ENCODE peak calls at places on chromosomes 11 and 22, in four cellular contexts. T, J, Z and W are unnamed samples.

GRCh38 chr11:59802639-59803176 is 7.9 kb downstream of the MRPL16 start:
- DNase-seq in Z (peak), T (no peak), J (no peak), W (no peak)

GRCh38 chr11:61962213-61963015 is 5.0 kb downstream of the FTH1 start:
- DNase-seq in Z (no peak), J (no peak), T (no peak), W (peak)

GRCh38 chr22:43094085-43094484 is 4.9 kb upstream of the TTLL1 start:
- DNase-seq in J (peak), Z (no peak), T (no peak), W (no peak)

GRCh38 chr22:44094751-44095302 is 70.7 kb downstream of the PARVB start:
- DNase-seq in T (no peak), Z (no peak), J (no peak), W (no peak)

GRCh38 chr22:46662226-46662625 is 42.0 kb downstream of the GRAMD4 start:
- DNase-seq in Z (no peak), T (no peak), J (no peak), W (no peak)

GRCh38 chr11:72190581-72191205 is 1.2 kb upstream of the FOLR1 start:
- DNase-seq in T (no peak), Z (no peak), J (no peak), W (no peak)

GRCh38 chr22:36333632-36334031 is 54.1 kb downstream of the MYH9 start:
- DNase-seq in J (no peak), Z (no peak), T (no peak), W (no peak)

GRCh38 chr22:45475876-45476514 is 26.7 kb upstream of the FBLN1 start:
- DNase-seq in T (no peak), Z (no peak), J (no peak), W (no peak)

GRCh38 chr11:43581370-43582023 is 99.0 kb upstream of the HSD17B12 start:
- DNase-seq in Z (no peak), J (no peak), T (no peak), W (no peak)

GRCh38 chr22:24803064-24803542 is 2.9 kb upstream of the SGSM1 start:
- DNase-seq in Z (peak), T (peak), J (peak), W (peak)

GRCh38 chr11:78079232-78080083 is at the start of gene NDUFC2:
- DNase-seq in T (peak), Z (peak), J (peak), W (peak)

GRCh38 chr11:23236846-23237550 is 376.7 kb upstream of the CCDC179 start:
- DNase-seq in J (no peak), Z (peak), T (no peak), W (no peak)

GRCh38 chr22:39463931-39464390 is 7.1 kb downstream of the MGAT3 start:
- DNase-seq in T (peak), J (peak), Z (no peak), W (no peak)

GRCh38 chr11:113514856-113515255 is 39.7 kb upstream of the DRD2 start:
- DNase-seq in T (no peak), J (no peak), Z (no peak), W (no peak)
- TF ChIP-seq CTCF in T (no peak), J (no peak), Z (no peak), W (no peak)

DNA sequence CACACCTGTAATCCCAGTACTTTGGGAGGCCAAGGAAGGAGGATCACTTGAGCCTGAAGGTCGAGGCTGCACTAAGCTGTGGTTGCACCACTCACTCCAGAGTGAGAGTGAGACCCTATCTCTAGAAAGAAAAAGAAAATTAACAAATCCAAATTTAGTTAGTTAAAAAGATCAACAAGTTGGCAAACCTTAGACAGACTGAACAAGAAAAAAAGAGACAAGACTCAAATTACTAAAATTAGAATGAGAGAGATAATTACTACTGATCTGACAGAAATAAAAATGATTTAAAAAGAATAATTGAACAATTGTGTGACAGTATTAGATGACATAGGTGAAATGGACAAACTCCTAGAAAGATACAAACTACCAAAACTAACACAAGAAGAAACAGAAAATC is 13.6 kb downstream of the CHEK2 start:
- DNase-seq in T (no peak), Z (no peak), J (no peak), W (no peak)
- H3K27ac ChIP-seq in T (no peak), Z (no peak), J (no peak), W (no peak)

GRCh38 chr11:47591764-47592163 is 2.4 kb downstream of the C1QTNF4 start:
- DNase-seq in T (no peak), Z (no peak), J (no peak), W (no peak)

GRCh38 chr11:47593934-47594855 is at the start of gene C1QTNF4:
- DNase-seq in Z (no peak), J (no peak), T (no peak), W (no peak)

GRCh38 chr11:47593492-47593933 is 698 bp downstream of the C1QTNF4 start:
- DNase-seq in J (no peak), Z (no peak), T (no peak), W (no peak)

GRCh38 chr11:47592276-47592675 is 1.9 kb downstream of the C1QTNF4 start:
- DNase-seq in T (no peak), Z (no peak), J (no peak), W (peak)

DNA sequence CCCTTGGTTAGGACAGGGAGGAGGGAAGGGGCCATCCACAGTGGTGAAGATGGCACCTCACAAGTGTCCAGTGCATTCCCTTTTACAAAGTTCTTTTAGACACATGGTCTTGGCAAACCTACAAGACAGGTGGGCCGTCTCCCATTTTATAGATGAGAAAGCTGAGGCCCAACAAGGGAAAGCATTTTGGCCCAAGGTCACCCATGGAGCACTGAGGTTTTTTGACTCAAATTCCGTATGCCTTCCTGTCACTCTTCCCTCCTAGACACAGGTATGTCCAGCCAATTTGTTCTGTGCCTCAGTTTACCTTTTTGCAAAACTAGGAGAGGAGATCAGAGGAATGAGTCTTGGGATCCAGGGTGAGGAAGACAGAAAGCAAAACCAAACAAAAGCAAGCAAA is 1.2 kb downstream of the C1QTNF4 start:
- DNase-seq in J (no peak), T (no peak), Z (no peak), W (no peak)
- TF ChIP-seq CTCF in J (no peak), T (no peak), Z (no peak), W (no peak)

GRCh38 chr11:69121021-69121420 is 34.7 kb upstream of the SMIM38 start:
- DNase-seq in T (no peak), Z (no peak), J (no peak), W (no peak)
- H3K27ac ChIP-seq in T (no peak), Z (no peak), J (no peak), W (no peak)

DNA sequence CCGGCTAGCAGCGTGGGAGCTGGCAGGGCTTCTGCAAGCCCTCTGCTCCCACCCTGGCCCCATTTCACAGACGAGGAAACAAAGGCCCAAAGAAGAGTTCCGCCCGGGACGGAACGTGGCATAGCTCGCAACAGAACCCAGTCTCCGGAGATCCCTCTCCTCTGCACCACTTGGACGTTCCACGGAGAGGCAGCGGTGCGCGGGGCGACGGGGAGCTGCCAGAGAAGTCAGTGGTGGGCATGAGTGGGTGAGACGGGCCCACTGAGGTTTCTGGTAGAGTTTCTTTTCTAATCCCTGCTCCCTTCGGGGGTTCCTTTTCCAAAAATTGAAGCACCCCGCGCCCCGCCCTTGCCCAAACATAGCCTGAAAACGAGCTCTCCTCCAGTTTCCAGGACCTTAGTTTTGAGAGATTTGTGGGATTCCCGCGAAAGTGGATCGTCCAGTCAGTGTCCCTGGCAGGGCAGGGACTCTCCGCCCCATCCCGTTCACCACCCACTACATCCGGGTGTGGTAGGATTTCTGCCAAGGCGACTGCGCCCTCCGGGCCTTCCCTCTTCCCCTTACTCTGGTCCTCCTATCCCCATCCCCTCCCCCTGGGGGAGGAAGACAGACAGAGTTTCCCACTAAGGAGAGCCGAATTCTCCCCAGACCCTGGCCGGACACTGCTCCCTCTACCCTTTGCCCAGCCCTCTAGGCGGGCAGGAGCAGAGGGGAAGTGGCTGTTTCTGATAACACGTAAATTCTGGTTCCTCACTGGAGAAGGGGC is 764 bp upstream of the NECTIN1 start:
- DNase-seq in T (peak), J (peak), Z (peak), W (peak)
- TF ChIP-seq CTCF in T (no peak), J (no peak), Z (no peak), W (no peak)

DNA sequence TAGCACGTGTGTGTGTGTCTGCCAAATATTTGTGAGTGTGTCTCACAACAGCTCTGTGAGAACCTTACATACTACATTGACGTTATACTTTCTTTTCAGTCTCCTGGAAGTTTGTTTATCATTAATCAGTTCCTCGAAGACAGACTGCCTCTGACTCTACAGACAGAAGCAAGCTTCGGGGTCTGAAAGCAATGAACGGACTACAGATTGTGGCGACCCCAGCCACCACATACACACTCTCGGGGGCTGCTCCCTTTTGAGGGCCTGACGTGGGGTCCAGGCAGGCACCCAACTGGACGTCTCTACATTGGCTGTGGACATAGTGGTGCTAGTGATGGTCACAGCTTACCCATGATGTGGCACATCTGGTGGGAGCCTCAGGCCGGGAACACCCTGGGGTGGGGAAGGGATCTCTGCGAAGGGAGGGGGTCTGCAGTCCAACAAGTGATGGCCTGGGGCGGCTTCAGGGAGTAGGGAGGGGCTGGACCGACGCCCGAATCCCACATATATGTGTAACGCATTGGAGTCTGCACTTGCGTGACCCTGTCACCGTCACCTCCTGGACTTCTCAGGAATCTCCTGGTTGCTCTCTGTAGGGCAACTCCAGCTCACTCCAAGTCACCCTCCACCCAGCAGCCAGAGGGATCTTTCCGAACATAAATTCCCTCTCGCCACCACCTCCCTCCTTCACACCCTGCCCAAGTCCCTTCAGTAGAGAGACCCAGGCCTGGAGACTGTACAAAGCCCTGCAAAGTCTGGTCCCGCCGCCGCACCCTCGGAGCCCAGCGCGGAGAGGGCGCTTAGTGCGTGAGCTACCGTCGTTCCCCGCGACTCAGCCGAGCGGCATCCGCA is 30.4 kb upstream of the TRIM29 start:
- DNase-seq in J (no peak), Z (no peak), T (no peak), W (no peak)
- H3K27ac ChIP-seq in J (no peak), Z (no peak), T (no peak), W (no peak)